ENCODE peak calls at places on chromosomes 2 and 18, in four cellular contexts. One of them, this sample, is unnamed.

GRCh38 chr2:46097714-46098480 is 199.3 kb upstream of the EPAS1 start:
- DNase-seq in thoracic aorta: peak
- DNase-seq in HepG2: peak
- DNase-seq in A549: peak
- DNase-seq in this sample: peak

GRCh38 chr2:121343191-121343590 is 58.2 kb upstream of the TFCP2L1 start:
- DNase-seq in A549: no peak
- DNase-seq in HepG2: no peak
- DNase-seq in thoracic aorta: no peak
- DNase-seq in this sample: no peak

GRCh38 chr2:57296795-57297517 is 749.6 kb upstream of the VRK2 start:
- DNase-seq in HepG2: no peak
- DNase-seq in A549: no peak
- DNase-seq in thoracic aorta: no peak
- DNase-seq in this sample: no peak

GRCh38 chr2:237290249-237290648 is 123.7 kb downstream of the COL6A3 start:
- DNase-seq in HepG2: no peak
- DNase-seq in thoracic aorta: peak
- DNase-seq in A549: no peak
- DNase-seq in this sample: no peak

GRCh38 chr2:29166237-29166630 is 51.0 kb downstream of the CLIP4 start:
- DNase-seq in HepG2: no peak
- DNase-seq in thoracic aorta: no peak
- DNase-seq in A549: no peak
- DNase-seq in this sample: no peak

GRCh38 chr2:242053921-242054320 is 184.4 kb downstream of the RTP5 start:
- DNase-seq in thoracic aorta: no peak
- DNase-seq in A549: no peak
- DNase-seq in HepG2: no peak
- DNase-seq in this sample: no peak

GRCh38 chr2:172299741-172300140 is 127.6 kb upstream of the ITGA6 start:
- DNase-seq in HepG2: no peak
- DNase-seq in A549: no peak
- DNase-seq in thoracic aorta: no peak
- DNase-seq in this sample: no peak

GRCh38 chr18:57898506-57899124 is 95.5 kb upstream of the ATP8B1 start:
- DNase-seq in HepG2: no peak
- DNase-seq in A549: no peak
- DNase-seq in thoracic aorta: no peak
- DNase-seq in this sample: peak

DNA sequence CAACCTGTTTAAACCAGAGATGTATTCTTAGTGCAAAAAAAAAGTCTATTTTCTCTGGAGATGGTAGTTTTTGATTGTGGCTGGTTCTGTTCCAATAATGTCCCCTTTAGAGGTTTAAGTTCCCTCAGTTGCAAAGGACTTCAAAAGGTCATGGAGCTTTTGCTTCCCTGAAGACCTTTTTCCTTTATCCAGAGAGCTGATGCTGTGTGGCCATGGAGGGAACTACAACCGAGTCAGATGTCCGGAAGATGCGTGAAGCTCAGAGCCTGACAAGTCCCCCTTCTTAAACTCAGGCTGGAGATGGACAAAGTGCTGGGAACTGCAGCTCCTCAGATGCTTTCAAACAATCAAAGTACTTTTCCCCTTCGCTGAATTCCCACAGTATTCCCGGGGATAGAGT is 176.1 kb downstream of the TMEM18 start:
- DNase-seq in A549: peak
- DNase-seq in thoracic aorta: no peak
- DNase-seq in HepG2: no peak
- DNase-seq in this sample: no peak
- TF ChIP-seq CTCF in A549: no peak
- TF ChIP-seq CTCF in thoracic aorta: peak
- TF ChIP-seq CTCF in HepG2: no peak
- TF ChIP-seq CTCF in this sample: no peak

GRCh38 chr2:219335373-219335786 is 2.8 kb upstream of the RESP18 start:
- DNase-seq in thoracic aorta: no peak
- DNase-seq in A549: no peak
- DNase-seq in HepG2: no peak
- DNase-seq in this sample: no peak

GRCh38 chr2:219332542-219332941 is at the start of gene RESP18:
- DNase-seq in HepG2: no peak
- DNase-seq in thoracic aorta: no peak
- DNase-seq in A549: no peak
- DNase-seq in this sample: no peak

GRCh38 chr2:219327719-219328118 is 4.8 kb downstream of the RESP18 start:
- DNase-seq in A549: no peak
- DNase-seq in HepG2: no peak
- DNase-seq in thoracic aorta: no peak
- DNase-seq in this sample: no peak

GRCh38 chr2:219331560-219332213 is 857 bp downstream of the RESP18 start:
- DNase-seq in thoracic aorta: no peak
- DNase-seq in A549: no peak
- DNase-seq in HepG2: no peak
- DNase-seq in this sample: no peak
- H3K4me3 ChIP-seq in thoracic aorta: no peak
- H3K4me3 ChIP-seq in A549: no peak
- H3K4me3 ChIP-seq in HepG2: no peak
- H3K4me3 ChIP-seq in this sample: no peak

GRCh38 chr2:1656961-1657841 is 87.1 kb downstream of the PXDN start:
- DNase-seq in thoracic aorta: no peak
- DNase-seq in A549: no peak
- DNase-seq in HepG2: no peak
- DNase-seq in this sample: no peak

GRCh38 chr2:1655461-1655860 is 88.9 kb downstream of the PXDN start:
- DNase-seq in HepG2: no peak
- DNase-seq in thoracic aorta: no peak
- DNase-seq in A549: no peak
- DNase-seq in this sample: no peak

GRCh38 chr2:1658394-1659151 is 85.7 kb downstream of the PXDN start:
- DNase-seq in thoracic aorta: no peak
- DNase-seq in HepG2: no peak
- DNase-seq in A549: no peak
- DNase-seq in this sample: no peak

GRCh38 chr2:1654696-1655374 is 89.5 kb downstream of the PXDN start:
- DNase-seq in A549: no peak
- DNase-seq in thoracic aorta: no peak
- DNase-seq in HepG2: no peak
- DNase-seq in this sample: no peak

DNA sequence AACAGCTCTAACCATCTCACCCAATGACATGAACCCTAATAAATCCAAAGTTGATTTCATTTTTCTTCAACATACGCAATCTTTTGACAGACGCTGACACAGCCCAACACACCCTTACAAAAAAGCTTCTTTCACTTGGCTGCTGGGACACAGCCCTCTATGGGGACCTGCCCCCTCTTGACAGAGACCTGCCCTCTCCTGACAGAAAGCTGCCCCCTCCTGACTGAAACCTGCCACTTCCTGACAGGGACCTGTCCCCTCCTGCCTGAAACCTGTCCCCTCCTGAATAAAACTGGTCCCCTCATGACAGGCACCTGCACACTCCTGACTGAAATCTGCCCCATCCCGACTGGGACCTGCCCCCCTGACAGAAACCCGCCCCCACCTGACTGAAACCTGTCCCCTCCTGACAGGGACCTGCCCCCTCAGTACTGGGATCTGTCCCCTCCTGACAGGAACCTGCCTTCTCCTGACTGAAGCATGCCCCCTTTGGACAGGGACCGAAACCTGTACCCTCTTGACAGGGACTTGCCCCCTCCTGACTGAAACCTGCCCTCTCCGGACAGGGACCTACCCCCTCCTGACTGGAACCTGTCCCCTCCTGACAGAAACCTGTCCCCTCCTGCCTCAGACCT is 87.9 kb downstream of the PXDN start:
- DNase-seq in HepG2: no peak
- DNase-seq in thoracic aorta: no peak
- DNase-seq in A549: no peak
- DNase-seq in this sample: no peak
- TF ChIP-seq CTCF in HepG2: no peak
- TF ChIP-seq CTCF in thoracic aorta: no peak
- TF ChIP-seq CTCF in A549: no peak
- TF ChIP-seq CTCF in this sample: no peak

DNA sequence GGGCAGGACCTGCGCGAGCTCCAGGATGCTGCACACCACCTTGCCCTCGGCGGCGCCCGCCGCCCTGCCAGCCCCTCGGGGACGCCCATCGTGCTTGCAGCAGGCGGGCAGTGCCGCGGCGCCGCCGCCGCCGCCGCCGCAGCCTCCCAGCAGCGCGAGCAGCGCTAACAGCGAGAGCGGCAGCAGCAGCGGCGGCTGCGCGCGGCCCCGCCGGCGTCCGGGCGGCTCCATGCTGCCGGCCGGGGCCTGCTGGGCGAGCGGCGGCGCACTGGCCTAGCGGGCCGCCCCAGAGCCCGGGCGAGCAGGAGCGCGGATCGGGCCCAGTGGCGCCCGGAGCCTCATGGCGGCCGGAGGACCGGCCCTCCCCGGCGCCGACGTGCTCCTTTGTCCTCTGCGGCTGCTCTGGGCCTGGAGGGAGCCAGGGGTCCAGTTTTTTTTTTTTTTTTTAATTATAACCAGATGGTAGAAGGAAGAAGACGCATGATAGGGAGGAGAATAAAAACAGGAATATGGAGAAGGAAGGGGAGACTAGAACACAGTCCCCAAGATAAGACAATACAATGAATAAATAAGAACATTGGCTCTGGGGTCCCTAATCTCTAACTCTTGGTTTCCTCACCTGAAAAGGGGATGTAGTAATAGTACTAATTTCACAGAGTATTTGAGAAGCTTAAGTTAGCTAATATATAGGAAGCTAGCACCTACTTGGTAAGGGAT is 17.1 kb upstream of the ANKRD62 start:
- DNase-seq in thoracic aorta: no peak
- DNase-seq in HepG2: no peak
- DNase-seq in A549: peak
- DNase-seq in this sample: no peak
- H3K4me3 ChIP-seq in thoracic aorta: peak
- H3K4me3 ChIP-seq in HepG2: peak
- H3K4me3 ChIP-seq in A549: peak
- H3K4me3 ChIP-seq in this sample: peak

DNA sequence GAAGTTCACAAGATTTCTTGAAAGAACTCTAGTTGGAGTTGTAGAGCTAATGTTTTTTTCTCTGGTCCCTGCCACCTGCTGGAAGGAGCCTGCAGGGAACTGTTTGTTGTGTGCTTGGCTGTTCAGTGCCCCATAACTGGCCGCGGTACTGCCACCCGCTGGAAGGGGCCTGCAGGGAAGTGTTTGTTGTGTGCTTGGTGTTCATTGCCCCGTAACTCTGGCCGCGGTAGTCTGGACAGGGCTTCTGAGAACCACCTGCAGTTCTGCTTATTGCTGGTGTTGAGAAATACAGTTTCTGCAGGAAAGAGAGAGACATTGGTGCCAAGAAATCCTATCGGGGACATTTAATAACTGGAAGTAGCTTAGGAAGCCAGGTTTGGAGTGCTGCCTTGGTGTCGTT is 58.1 kb downstream of the AGAP1 start:
- DNase-seq in thoracic aorta: no peak
- DNase-seq in HepG2: peak
- DNase-seq in A549: peak
- DNase-seq in this sample: peak
- TF ChIP-seq CTCF in thoracic aorta: no peak
- TF ChIP-seq CTCF in HepG2: peak
- TF ChIP-seq CTCF in A549: peak
- TF ChIP-seq CTCF in this sample: peak